ENCODE peak calls at places on chromosomes 13 and 19, in nine cellular contexts. One of them, this sample, is unnamed.

GRCh38 chr13:42215578-42216421 is 56.2 kb upstream of the AKAP11 start:
- DNase-seq in effector memory CD4-positive, alpha-beta T cell: no peak
- DNase-seq in bronchial epithelial cell: peak
- DNase-seq in upper lobe of right lung: no peak
- DNase-seq in IMR-90: peak
- DNase-seq in aorta: no peak
- DNase-seq in coronary artery: no peak
- DNase-seq in tibial artery: no peak
- DNase-seq in lower leg skin: no peak
- DNase-seq in this sample: peak

GRCh38 chr13:73593199-73593765 is 534.5 kb downstream of the KLF5 start:
- DNase-seq in effector memory CD4-positive, alpha-beta T cell: no peak
- DNase-seq in bronchial epithelial cell: no peak
- DNase-seq in upper lobe of right lung: no peak
- DNase-seq in IMR-90: no peak
- DNase-seq in aorta: no peak
- DNase-seq in coronary artery: no peak
- DNase-seq in tibial artery: no peak
- DNase-seq in lower leg skin: no peak
- DNase-seq in this sample: no peak

GRCh38 chr19:52566588-52566987 is 3.5 kb upstream of the ZNF701 start:
- DNase-seq in effector memory CD4-positive, alpha-beta T cell: no peak
- DNase-seq in bronchial epithelial cell: peak
- DNase-seq in upper lobe of right lung: no peak
- DNase-seq in IMR-90: peak
- DNase-seq in aorta: no peak
- DNase-seq in coronary artery: no peak
- DNase-seq in tibial artery: no peak
- DNase-seq in lower leg skin: no peak
- DNase-seq in this sample: peak

GRCh38 chr13:101930331-101930730 is 471.5 kb downstream of the FGF14 start:
- DNase-seq in effector memory CD4-positive, alpha-beta T cell: no peak
- DNase-seq in bronchial epithelial cell: no peak
- DNase-seq in upper lobe of right lung: no peak
- DNase-seq in IMR-90: peak
- DNase-seq in aorta: no peak
- DNase-seq in coronary artery: no peak
- DNase-seq in tibial artery: no peak
- DNase-seq in lower leg skin: no peak
- DNase-seq in this sample: peak

GRCh38 chr19:6739390-6739883 is at the start of gene TRIP10:
- DNase-seq in effector memory CD4-positive, alpha-beta T cell: peak
- DNase-seq in bronchial epithelial cell: no peak
- DNase-seq in upper lobe of right lung: peak
- DNase-seq in IMR-90: peak
- DNase-seq in aorta: peak
- DNase-seq in coronary artery: peak
- DNase-seq in tibial artery: peak
- DNase-seq in lower leg skin: peak
- DNase-seq in this sample: peak

GRCh38 chr13:78238911-78239310 is 320.3 kb upstream of the EDNRB start:
- DNase-seq in effector memory CD4-positive, alpha-beta T cell: no peak
- DNase-seq in bronchial epithelial cell: peak
- DNase-seq in upper lobe of right lung: no peak
- DNase-seq in IMR-90: no peak
- DNase-seq in aorta: no peak
- DNase-seq in coronary artery: no peak
- DNase-seq in tibial artery: no peak
- DNase-seq in lower leg skin: no peak
- DNase-seq in this sample: no peak

GRCh38 chr19:46718934-46719551 is 2.1 kb upstream of the PRKD2 start:
- DNase-seq in effector memory CD4-positive, alpha-beta T cell: no peak
- DNase-seq in bronchial epithelial cell: no peak
- DNase-seq in upper lobe of right lung: no peak
- DNase-seq in IMR-90: no peak
- DNase-seq in aorta: no peak
- DNase-seq in coronary artery: no peak
- DNase-seq in tibial artery: no peak
- DNase-seq in lower leg skin: no peak
- DNase-seq in this sample: no peak

GRCh38 chr13:26923824-26924605 is 163.4 kb upstream of the GPR12 start:
- DNase-seq in effector memory CD4-positive, alpha-beta T cell: no peak
- DNase-seq in bronchial epithelial cell: peak
- DNase-seq in upper lobe of right lung: no peak
- DNase-seq in IMR-90: peak
- DNase-seq in aorta: no peak
- DNase-seq in coronary artery: no peak
- DNase-seq in tibial artery: no peak
- DNase-seq in lower leg skin: peak
- DNase-seq in this sample: peak

GRCh38 chr19:35141627-35142401 is 1.2 kb upstream of the FXYD7 start:
- DNase-seq in effector memory CD4-positive, alpha-beta T cell: no peak
- DNase-seq in bronchial epithelial cell: no peak
- DNase-seq in upper lobe of right lung: no peak
- DNase-seq in IMR-90: no peak
- DNase-seq in aorta: no peak
- DNase-seq in coronary artery: no peak
- DNase-seq in tibial artery: no peak
- DNase-seq in lower leg skin: peak
- DNase-seq in this sample: no peak

GRCh38 chr13:99963832-99964339 is 7.7 kb downstream of the ZIC5 start:
- DNase-seq in effector memory CD4-positive, alpha-beta T cell: no peak
- DNase-seq in bronchial epithelial cell: no peak
- DNase-seq in upper lobe of right lung: no peak
- DNase-seq in IMR-90: no peak
- DNase-seq in aorta: no peak
- DNase-seq in coronary artery: no peak
- DNase-seq in tibial artery: no peak
- DNase-seq in lower leg skin: no peak
- DNase-seq in this sample: no peak

GRCh38 chr13:34416833-34417425 is 525.1 kb upstream of the NBEA start:
- DNase-seq in effector memory CD4-positive, alpha-beta T cell: no peak
- DNase-seq in bronchial epithelial cell: peak
- DNase-seq in upper lobe of right lung: no peak
- DNase-seq in IMR-90: peak
- DNase-seq in aorta: peak
- DNase-seq in coronary artery: no peak
- DNase-seq in tibial artery: peak
- DNase-seq in lower leg skin: no peak
- DNase-seq in this sample: peak

GRCh38 chr13:44271915-44272341 is 101.7 kb upstream of the SERP2 start:
- DNase-seq in effector memory CD4-positive, alpha-beta T cell: no peak
- DNase-seq in bronchial epithelial cell: no peak
- DNase-seq in upper lobe of right lung: no peak
- DNase-seq in IMR-90: no peak
- DNase-seq in aorta: no peak
- DNase-seq in coronary artery: no peak
- DNase-seq in tibial artery: peak
- DNase-seq in lower leg skin: peak
- DNase-seq in this sample: no peak

GRCh38 chr13:44271031-44271433 is 102.6 kb upstream of the SERP2 start:
- DNase-seq in effector memory CD4-positive, alpha-beta T cell: no peak
- DNase-seq in bronchial epithelial cell: peak
- DNase-seq in upper lobe of right lung: no peak
- DNase-seq in IMR-90: peak
- DNase-seq in aorta: no peak
- DNase-seq in coronary artery: no peak
- DNase-seq in tibial artery: no peak
- DNase-seq in lower leg skin: peak
- DNase-seq in this sample: peak

GRCh38 chr13:44267966-44268365 is 105.7 kb upstream of the SERP2 start:
- DNase-seq in effector memory CD4-positive, alpha-beta T cell: no peak
- DNase-seq in bronchial epithelial cell: peak
- DNase-seq in upper lobe of right lung: no peak
- DNase-seq in IMR-90: peak
- DNase-seq in aorta: no peak
- DNase-seq in coronary artery: peak
- DNase-seq in tibial artery: no peak
- DNase-seq in lower leg skin: no peak
- DNase-seq in this sample: peak

GRCh38 chr13:44268965-44269364 is 104.7 kb upstream of the SERP2 start:
- DNase-seq in effector memory CD4-positive, alpha-beta T cell: no peak
- DNase-seq in bronchial epithelial cell: no peak
- DNase-seq in upper lobe of right lung: no peak
- DNase-seq in IMR-90: no peak
- DNase-seq in aorta: no peak
- DNase-seq in coronary artery: peak
- DNase-seq in tibial artery: no peak
- DNase-seq in lower leg skin: peak
- DNase-seq in this sample: no peak

GRCh38 chr13:44270153-44270552 is 103.5 kb upstream of the SERP2 start:
- DNase-seq in effector memory CD4-positive, alpha-beta T cell: no peak
- DNase-seq in bronchial epithelial cell: no peak
- DNase-seq in upper lobe of right lung: no peak
- DNase-seq in IMR-90: no peak
- DNase-seq in aorta: no peak
- DNase-seq in coronary artery: peak
- DNase-seq in tibial artery: no peak
- DNase-seq in lower leg skin: no peak
- DNase-seq in this sample: no peak
- H3K4me3 ChIP-seq in effector memory CD4-positive, alpha-beta T cell: no peak
- H3K4me3 ChIP-seq in bronchial epithelial cell: no peak
- H3K4me3 ChIP-seq in upper lobe of right lung: no peak
- H3K4me3 ChIP-seq in IMR-90: no peak
- H3K4me3 ChIP-seq in aorta: no peak
- H3K4me3 ChIP-seq in coronary artery: no peak
- H3K4me3 ChIP-seq in tibial artery: no peak
- H3K4me3 ChIP-seq in lower leg skin: no peak
- H3K4me3 ChIP-seq in this sample: no peak

DNA sequence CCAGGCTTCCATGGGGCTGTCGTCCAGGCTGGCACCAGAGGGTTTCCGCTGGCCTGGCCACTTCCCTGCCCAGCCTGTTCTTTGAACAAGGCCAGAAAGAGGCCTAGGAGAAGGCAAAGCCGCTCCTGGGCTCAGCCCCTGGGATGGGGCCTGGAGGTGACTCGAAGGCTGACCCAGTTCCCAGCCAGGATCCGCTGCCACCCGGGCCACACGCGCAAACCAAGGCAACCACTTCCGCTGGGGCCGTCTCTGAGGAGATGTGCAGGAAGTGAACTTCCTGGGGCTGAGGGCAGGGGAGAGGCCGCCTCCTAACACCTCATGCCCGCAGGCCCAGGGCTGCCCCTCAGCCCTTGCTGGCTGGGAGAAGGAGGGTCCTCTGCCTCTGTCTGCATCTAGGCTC is 15.2 kb downstream of the PLEKHF1 start:
- DNase-seq in effector memory CD4-positive, alpha-beta T cell: peak
- DNase-seq in bronchial epithelial cell: no peak
- DNase-seq in upper lobe of right lung: peak
- DNase-seq in IMR-90: no peak
- DNase-seq in aorta: no peak
- DNase-seq in coronary artery: no peak
- DNase-seq in tibial artery: no peak
- DNase-seq in lower leg skin: no peak
- DNase-seq in this sample: no peak
- H3K4me3 ChIP-seq in effector memory CD4-positive, alpha-beta T cell: peak
- H3K4me3 ChIP-seq in bronchial epithelial cell: no peak
- H3K4me3 ChIP-seq in upper lobe of right lung: no peak
- H3K4me3 ChIP-seq in IMR-90: no peak
- H3K4me3 ChIP-seq in aorta: no peak
- H3K4me3 ChIP-seq in coronary artery: no peak
- H3K4me3 ChIP-seq in tibial artery: no peak
- H3K4me3 ChIP-seq in lower leg skin: no peak
- H3K4me3 ChIP-seq in this sample: no peak

DNA sequence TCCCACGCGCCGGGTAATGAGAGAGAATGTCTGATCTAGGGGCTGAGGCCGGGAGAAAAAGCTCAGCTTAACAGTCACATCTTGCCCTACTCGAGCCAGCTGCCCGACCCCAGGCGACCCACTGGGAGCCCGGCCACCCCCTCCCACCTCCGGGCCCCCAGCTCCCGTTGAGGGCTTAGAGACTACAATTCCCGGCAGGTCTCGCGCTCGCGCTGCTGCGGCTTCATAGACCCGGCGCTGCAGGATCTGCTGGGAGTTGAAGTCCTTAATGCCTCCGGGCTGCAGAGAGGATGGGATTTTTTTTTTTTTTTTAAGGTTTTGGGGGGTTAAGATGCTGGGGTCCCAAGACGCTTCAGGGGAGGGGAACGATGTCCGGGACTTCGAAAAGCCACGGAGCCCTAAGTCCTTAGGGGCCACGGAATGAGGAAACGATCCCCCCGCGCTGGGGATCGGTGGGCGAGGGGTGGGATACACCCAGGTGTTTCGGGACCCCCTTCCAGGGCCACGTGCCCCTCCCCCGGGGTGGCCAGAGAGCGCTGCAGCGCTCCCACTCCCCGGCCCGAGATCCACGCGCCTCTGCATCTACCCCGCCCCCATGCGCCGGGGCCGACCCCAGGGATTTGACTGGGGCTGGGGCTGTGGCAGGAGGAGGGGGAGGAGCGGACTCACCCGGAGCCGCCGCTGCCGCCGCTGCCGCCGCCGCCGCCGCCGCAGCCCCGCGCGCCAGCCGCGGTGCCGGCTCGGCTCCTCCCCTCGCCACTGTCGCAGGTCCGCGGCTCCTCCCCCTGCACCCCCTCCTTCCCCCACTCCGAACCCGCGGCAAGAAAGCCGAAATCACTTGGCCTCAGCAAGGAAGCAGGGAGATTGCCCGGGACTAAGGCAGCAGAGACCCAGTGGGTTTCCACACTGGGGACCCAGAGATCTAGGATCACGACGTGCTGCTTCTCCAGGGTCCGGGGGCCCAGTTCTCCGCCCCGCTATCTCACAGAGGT is at the start of gene SYT3:
- DNase-seq in effector memory CD4-positive, alpha-beta T cell: no peak
- DNase-seq in bronchial epithelial cell: no peak
- DNase-seq in upper lobe of right lung: peak
- DNase-seq in IMR-90: peak
- DNase-seq in aorta: peak
- DNase-seq in coronary artery: no peak
- DNase-seq in tibial artery: no peak
- DNase-seq in lower leg skin: no peak
- DNase-seq in this sample: peak
- H3K4me3 ChIP-seq in effector memory CD4-positive, alpha-beta T cell: no peak
- H3K4me3 ChIP-seq in bronchial epithelial cell: no peak
- H3K4me3 ChIP-seq in upper lobe of right lung: peak
- H3K4me3 ChIP-seq in IMR-90: peak
- H3K4me3 ChIP-seq in aorta: no peak
- H3K4me3 ChIP-seq in coronary artery: peak
- H3K4me3 ChIP-seq in tibial artery: peak
- H3K4me3 ChIP-seq in lower leg skin: no peak
- H3K4me3 ChIP-seq in this sample: peak

GRCh38 chr19:31718898-31719297 is 369.7 kb upstream of the TSHZ3 start:
- DNase-seq in effector memory CD4-positive, alpha-beta T cell: no peak
- DNase-seq in bronchial epithelial cell: no peak
- DNase-seq in upper lobe of right lung: no peak
- DNase-seq in IMR-90: no peak
- DNase-seq in aorta: no peak
- DNase-seq in coronary artery: no peak
- DNase-seq in tibial artery: no peak
- DNase-seq in lower leg skin: no peak
- DNase-seq in this sample: no peak

GRCh38 chr19:31717316-31717715 is 368.1 kb upstream of the TSHZ3 start:
- DNase-seq in effector memory CD4-positive, alpha-beta T cell: no peak
- DNase-seq in bronchial epithelial cell: no peak
- DNase-seq in upper lobe of right lung: no peak
- DNase-seq in IMR-90: no peak
- DNase-seq in aorta: no peak
- DNase-seq in coronary artery: no peak
- DNase-seq in tibial artery: no peak
- DNase-seq in lower leg skin: no peak
- DNase-seq in this sample: no peak

GRCh38 chr19:31718041-31718440 is 368.8 kb upstream of the TSHZ3 start:
- DNase-seq in effector memory CD4-positive, alpha-beta T cell: no peak
- DNase-seq in bronchial epithelial cell: no peak
- DNase-seq in upper lobe of right lung: no peak
- DNase-seq in IMR-90: no peak
- DNase-seq in aorta: no peak
- DNase-seq in coronary artery: peak
- DNase-seq in tibial artery: no peak
- DNase-seq in lower leg skin: no peak
- DNase-seq in this sample: peak

GRCh38 chr19:31715249-31715944 is 366.2 kb upstream of the TSHZ3 start:
- DNase-seq in effector memory CD4-positive, alpha-beta T cell: no peak
- DNase-seq in bronchial epithelial cell: no peak
- DNase-seq in upper lobe of right lung: no peak
- DNase-seq in IMR-90: no peak
- DNase-seq in aorta: no peak
- DNase-seq in coronary artery: no peak
- DNase-seq in tibial artery: no peak
- DNase-seq in lower leg skin: no peak
- DNase-seq in this sample: no peak
- H3K4me3 ChIP-seq in effector memory CD4-positive, alpha-beta T cell: no peak
- H3K4me3 ChIP-seq in bronchial epithelial cell: no peak
- H3K4me3 ChIP-seq in upper lobe of right lung: no peak
- H3K4me3 ChIP-seq in IMR-90: no peak
- H3K4me3 ChIP-seq in aorta: no peak
- H3K4me3 ChIP-seq in coronary artery: no peak
- H3K4me3 ChIP-seq in tibial artery: no peak
- H3K4me3 ChIP-seq in lower leg skin: no peak
- H3K4me3 ChIP-seq in this sample: no peak